ENCODE peak calls at places on chromosomes 3 and 15, in five cellular contexts. S is A549; U is GM23248; O is CD4-positive, alpha-beta T cell; P is heart right ventricle. H is an unnamed sample.

GRCh38 chr15:60618206-60618605 is 139.3 kb upstream of the ICE2 start:
- DNase-seq in O (no peak), P (no peak), S (no peak), U (no peak), H (no peak)

GRCh38 chr15:68480296-68480695 is 48.3 kb upstream of the ITGA11 start:
- DNase-seq in S (no peak), O (no peak), U (no peak), P (no peak), H (no peak)

GRCh38 chr3:125651246-125651645 is 55.9 kb upstream of the OSBPL11 start:
- DNase-seq in U (peak; percentile 56), S (peak; percentile 26), P (no peak), O (no peak), H (no peak)

GRCh38 chr3:185586644-185586964 is 509 bp downstream of the SENP2 start:
- DNase-seq in U (no peak), O (no peak), P (no peak), S (no peak), H (no peak)

GRCh38 chr15:67097893-67098740 is 32.7 kb downstream of the SMAD3 start:
- DNase-seq in U (peak; percentile 88), S (no peak), P (no peak), O (peak; percentile 27), H (no peak)

GRCh38 chr15:23564798-23565394 is 578 bp upstream of the MKRN3 start:
- DNase-seq in S (no peak), P (no peak), U (no peak), O (no peak), H (no peak)

GRCh38 chr3:174276826-174277225 is 582.3 kb upstream of the NAALADL2 start:
- DNase-seq in P (no peak), U (no peak), O (no peak), S (no peak), H (no peak)

GRCh38 chr3:29335438-29335837 is 54.6 kb downstream of the RBMS3 start:
- DNase-seq in U (peak; percentile 100), O (no peak), P (peak; percentile 87), S (peak; percentile 89), H (peak; percentile 83)

GRCh38 chr3:195756935-195757302 is 36.1 kb downstream of the MUC20 start:
- DNase-seq in P (no peak), U (no peak), S (no peak), O (no peak), H (no peak)

GRCh38 chr3:58334013-58334321 is 1.3 kb downstream of the PXK start:
- DNase-seq in U (no peak), P (no peak), O (no peak), S (no peak), H (no peak)

GRCh38 chr3:58340594-58341244 is 8.0 kb downstream of the PXK start:
- DNase-seq in P (no peak), S (no peak), U (no peak), O (no peak), H (no peak)

GRCh38 chr3:58335432-58335947 is 2.8 kb downstream of the PXK start:
- DNase-seq in S (no peak), P (no peak), O (no peak), U (no peak), H (no peak)

GRCh38 chr3:58336135-58336882 is 3.6 kb downstream of the PXK start:
- DNase-seq in P (no peak), U (peak; percentile 92), S (no peak), O (no peak), H (no peak)

DNA sequence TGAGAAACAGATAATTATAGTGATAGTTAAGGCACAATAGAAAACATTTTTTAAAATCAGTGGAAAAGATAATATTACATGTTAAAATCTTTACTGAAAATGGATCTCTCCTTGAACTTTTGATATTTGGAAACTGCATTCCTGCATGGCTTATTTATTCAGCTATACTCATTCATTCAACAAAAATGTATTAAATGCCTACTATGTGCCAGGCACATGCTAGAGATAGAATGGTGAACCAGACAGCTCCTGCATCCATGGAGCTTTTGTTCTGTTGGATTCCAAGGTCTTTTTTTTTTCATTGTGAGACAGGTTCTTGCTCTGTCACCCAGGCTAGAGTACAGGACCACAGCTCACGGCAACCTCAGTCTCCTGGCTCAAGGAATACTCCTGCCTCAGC is 4.5 kb downstream of the PXK start:
- DNase-seq in O (no peak), U (no peak), P (no peak), S (no peak), H (no peak)
- H3K27ac ChIP-seq in O (no peak overlapping the region), U (peak overlapping the region; percentile 99), P (no peak overlapping the region), S (no peak overlapping the region), H (no peak overlapping the region)

DNA sequence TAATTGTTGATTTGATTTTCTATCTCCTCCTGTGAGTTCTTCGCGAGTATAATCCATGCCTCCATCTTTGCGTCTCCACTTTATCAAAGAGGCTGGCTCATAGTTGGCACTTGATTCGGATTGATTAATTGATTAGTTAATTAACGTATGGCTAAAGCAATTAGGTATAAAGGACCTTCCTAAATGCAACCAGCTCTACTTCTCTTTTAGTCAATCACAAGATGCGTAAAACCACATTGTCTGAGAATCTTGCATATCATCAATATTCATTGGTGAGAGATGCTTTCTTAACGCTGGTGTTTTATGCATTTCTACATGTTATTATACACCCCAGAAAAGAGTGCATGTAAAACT is 56.4 kb upstream of the NR2F2 start:
- DNase-seq in U (peak; percentile 18), P (no peak), S (no peak), O (no peak), H (no peak)
- H3K27ac ChIP-seq in U (peak overlapping the region; percentile 18), P (no peak overlapping the region), S (no peak overlapping the region), O (no peak overlapping the region), H (peak overlapping the region; percentile 83)

GRCh38 chr15:64093627-64094417 is at the start of gene CIAO2A:
- DNase-seq in U (peak; percentile 99), S (peak; percentile 100), O (peak; percentile 84), P (peak; percentile 97), H (peak; percentile 95)
- H3K27ac ChIP-seq in U (peak within 1 kb of the TSS; percentile 78), S (peak within 1 kb of the TSS; percentile 85), O (peak within 1 kb of the TSS; percentile 71), P (peak within 1 kb of the TSS; percentile 78), H (peak within 1 kb of the TSS; percentile 74)

GRCh38 chr3:177610677-177611654 is 413.7 kb upstream of the TBL1XR1 start:
- DNase-seq in P (no peak), U (no peak), O (no peak), S (no peak), H (no peak)
- H3K27ac ChIP-seq in P (no peak overlapping the region), U (no peak overlapping the region), O (no peak overlapping the region), S (peak overlapping the region; percentile 40), H (no peak overlapping the region)

GRCh38 chr3:14039149-14039548 is 85.5 kb downstream of the CHCHD4 start:
- DNase-seq in O (no peak), P (no peak), U (no peak), S (no peak), H (no peak)
- H3K27ac ChIP-seq in O (no peak overlapping the region), P (no peak overlapping the region), U (no peak overlapping the region), S (no peak overlapping the region), H (no peak overlapping the region)

H was measured in epithelial cell of prostate.